ENCODE peak calls at places on chromosomes 12 and 14, in four cellular contexts. One of them, this sample, is unnamed.

GRCh38 chr14:79325071-79325470 is 886.2 kb downstream of the DIO2 start:
- DNase-seq in Right ventricle myocardium superior: no peak
- DNase-seq in B cell: no peak
- DNase-seq in stimulated activated CD4-positive, alpha-beta T cell treated with anti-CD3 and anti-CD28 coated beads, TNF-alpha, amount 100 ng/mL, for 4 hours: no peak
- DNase-seq in this sample: no peak

GRCh38 chr12:112375105-112375504 is 7.1 kb downstream of the HECTD4 start:
- DNase-seq in Right ventricle myocardium superior: no peak
- DNase-seq in B cell: no peak
- DNase-seq in stimulated activated CD4-positive, alpha-beta T cell treated with anti-CD3 and anti-CD28 coated beads, TNF-alpha, amount 100 ng/mL, for 4 hours: no peak
- DNase-seq in this sample: no peak

GRCh38 chr12:123471374-123472068 is 13.6 kb downstream of the SNRNP35 start:
- DNase-seq in Right ventricle myocardium superior: peak; percentile 62
- DNase-seq in B cell: no peak
- DNase-seq in stimulated activated CD4-positive, alpha-beta T cell treated with anti-CD3 and anti-CD28 coated beads, TNF-alpha, amount 100 ng/mL, for 4 hours: no peak
- DNase-seq in this sample: no peak

GRCh38 chr12:57268264-57268663 is 17.3 kb upstream of the STAC3 start:
- DNase-seq in Right ventricle myocardium superior: no peak
- DNase-seq in B cell: no peak
- DNase-seq in stimulated activated CD4-positive, alpha-beta T cell treated with anti-CD3 and anti-CD28 coated beads, TNF-alpha, amount 100 ng/mL, for 4 hours: no peak
- DNase-seq in this sample: no peak

GRCh38 chr12:8078400-8078799 is 3.7 kb upstream of the NECAP1 start:
- DNase-seq in Right ventricle myocardium superior: no peak
- DNase-seq in B cell: peak; percentile 48
- DNase-seq in stimulated activated CD4-positive, alpha-beta T cell treated with anti-CD3 and anti-CD28 coated beads, TNF-alpha, amount 100 ng/mL, for 4 hours: peak; percentile 18
- DNase-seq in this sample: peak; percentile 46

GRCh38 chr14:33369972-33370371 is 431.3 kb downstream of the NPAS3 start:
- DNase-seq in Right ventricle myocardium superior: no peak
- DNase-seq in B cell: no peak
- DNase-seq in stimulated activated CD4-positive, alpha-beta T cell treated with anti-CD3 and anti-CD28 coated beads, TNF-alpha, amount 100 ng/mL, for 4 hours: no peak
- DNase-seq in this sample: no peak

GRCh38 chr12:29734748-29735147 is 49.0 kb downstream of the TMTC1 start:
- DNase-seq in Right ventricle myocardium superior: no peak
- DNase-seq in B cell: no peak
- DNase-seq in stimulated activated CD4-positive, alpha-beta T cell treated with anti-CD3 and anti-CD28 coated beads, TNF-alpha, amount 100 ng/mL, for 4 hours: no peak
- DNase-seq in this sample: no peak

GRCh38 chr12:108483213-108483920 is 31.7 kb upstream of the FICD start:
- DNase-seq in Right ventricle myocardium superior: no peak
- DNase-seq in B cell: no peak
- DNase-seq in stimulated activated CD4-positive, alpha-beta T cell treated with anti-CD3 and anti-CD28 coated beads, TNF-alpha, amount 100 ng/mL, for 4 hours: no peak
- DNase-seq in this sample: no peak

GRCh38 chr12:43653917-43654316 is 101.9 kb upstream of the ADAMTS20 start:
- DNase-seq in Right ventricle myocardium superior: no peak
- DNase-seq in B cell: no peak
- DNase-seq in stimulated activated CD4-positive, alpha-beta T cell treated with anti-CD3 and anti-CD28 coated beads, TNF-alpha, amount 100 ng/mL, for 4 hours: no peak
- DNase-seq in this sample: no peak

GRCh38 chr12:11771356-11771755 is 121.9 kb downstream of the ETV6 start:
- DNase-seq in Right ventricle myocardium superior: no peak
- DNase-seq in B cell: no peak
- DNase-seq in stimulated activated CD4-positive, alpha-beta T cell treated with anti-CD3 and anti-CD28 coated beads, TNF-alpha, amount 100 ng/mL, for 4 hours: no peak
- DNase-seq in this sample: no peak

GRCh38 chr14:101125719-101126375 is 222.3 kb upstream of the RTL1 start:
- DNase-seq in Right ventricle myocardium superior: no peak
- DNase-seq in B cell: no peak
- DNase-seq in stimulated activated CD4-positive, alpha-beta T cell treated with anti-CD3 and anti-CD28 coated beads, TNF-alpha, amount 100 ng/mL, for 4 hours: no peak
- DNase-seq in this sample: no peak

GRCh38 chr12:79983492-79983891 is 48.6 kb upstream of the PPP1R12A start:
- DNase-seq in Right ventricle myocardium superior: no peak
- DNase-seq in B cell: no peak
- DNase-seq in stimulated activated CD4-positive, alpha-beta T cell treated with anti-CD3 and anti-CD28 coated beads, TNF-alpha, amount 100 ng/mL, for 4 hours: no peak
- DNase-seq in this sample: no peak

GRCh38 chr12:946212-946611 is 3.3 kb downstream of the RAD52 start:
- DNase-seq in Right ventricle myocardium superior: no peak
- DNase-seq in B cell: no peak
- DNase-seq in stimulated activated CD4-positive, alpha-beta T cell treated with anti-CD3 and anti-CD28 coated beads, TNF-alpha, amount 100 ng/mL, for 4 hours: no peak
- DNase-seq in this sample: no peak

GRCh38 chr14:99156814-99157213 is 115.2 kb downstream of the BCL11B start:
- DNase-seq in Right ventricle myocardium superior: no peak
- DNase-seq in B cell: no peak
- DNase-seq in stimulated activated CD4-positive, alpha-beta T cell treated with anti-CD3 and anti-CD28 coated beads, TNF-alpha, amount 100 ng/mL, for 4 hours: no peak
- DNase-seq in this sample: no peak

GRCh38 chr14:77124345-77125274 is 17.0 kb downstream of the ZDHHC22 start:
- DNase-seq in Right ventricle myocardium superior: peak; percentile 68
- DNase-seq in B cell: peak; percentile 91
- DNase-seq in stimulated activated CD4-positive, alpha-beta T cell treated with anti-CD3 and anti-CD28 coated beads, TNF-alpha, amount 100 ng/mL, for 4 hours: peak; percentile 41
- DNase-seq in this sample: peak; percentile 83

GRCh38 chr12:63353559-63353958 is 202.6 kb upstream of the AVPR1A start:
- DNase-seq in Right ventricle myocardium superior: no peak
- DNase-seq in B cell: no peak
- DNase-seq in stimulated activated CD4-positive, alpha-beta T cell treated with anti-CD3 and anti-CD28 coated beads, TNF-alpha, amount 100 ng/mL, for 4 hours: no peak
- DNase-seq in this sample: no peak

GRCh38 chr12:132069336-132069985 is 74.7 kb downstream of the DDX51 start:
- DNase-seq in Right ventricle myocardium superior: no peak
- DNase-seq in B cell: no peak
- DNase-seq in stimulated activated CD4-positive, alpha-beta T cell treated with anti-CD3 and anti-CD28 coated beads, TNF-alpha, amount 100 ng/mL, for 4 hours: no peak
- DNase-seq in this sample: no peak

GRCh38 chr12:110906088-110906487 is 14.3 kb downstream of the MYL2 start:
- DNase-seq in Right ventricle myocardium superior: no peak
- DNase-seq in B cell: no peak
- DNase-seq in stimulated activated CD4-positive, alpha-beta T cell treated with anti-CD3 and anti-CD28 coated beads, TNF-alpha, amount 100 ng/mL, for 4 hours: no peak
- DNase-seq in this sample: no peak

GRCh38 chr12:23185346-23185745 is 560.4 kb downstream of the ETNK1 start:
- DNase-seq in Right ventricle myocardium superior: no peak
- DNase-seq in B cell: no peak
- DNase-seq in stimulated activated CD4-positive, alpha-beta T cell treated with anti-CD3 and anti-CD28 coated beads, TNF-alpha, amount 100 ng/mL, for 4 hours: no peak
- DNase-seq in this sample: no peak

GRCh38 chr12:3061129-3061857 is 15.9 kb upstream of the TSPAN9 start:
- DNase-seq in Right ventricle myocardium superior: no peak
- DNase-seq in B cell: no peak
- DNase-seq in stimulated activated CD4-positive, alpha-beta T cell treated with anti-CD3 and anti-CD28 coated beads, TNF-alpha, amount 100 ng/mL, for 4 hours: no peak
- DNase-seq in this sample: no peak

GRCh38 chr12:125773033-125773432 is 707.8 kb downstream of the AACS start:
- DNase-seq in Right ventricle myocardium superior: no peak
- DNase-seq in B cell: no peak
- DNase-seq in stimulated activated CD4-positive, alpha-beta T cell treated with anti-CD3 and anti-CD28 coated beads, TNF-alpha, amount 100 ng/mL, for 4 hours: no peak
- DNase-seq in this sample: no peak

GRCh38 chr14:94421316-94421715 is 31.3 kb downstream of the SERPINA11 start:
- DNase-seq in Right ventricle myocardium superior: no peak
- DNase-seq in B cell: no peak
- DNase-seq in stimulated activated CD4-positive, alpha-beta T cell treated with anti-CD3 and anti-CD28 coated beads, TNF-alpha, amount 100 ng/mL, for 4 hours: no peak
- DNase-seq in this sample: no peak

GRCh38 chr14:27528328-27528727 is 930.5 kb upstream of the NOVA1 start:
- DNase-seq in Right ventricle myocardium superior: no peak
- DNase-seq in B cell: no peak
- DNase-seq in stimulated activated CD4-positive, alpha-beta T cell treated with anti-CD3 and anti-CD28 coated beads, TNF-alpha, amount 100 ng/mL, for 4 hours: no peak
- DNase-seq in this sample: no peak

GRCh38 chr12:132668191-132669088 is 18.7 kb downstream of the POLE start:
- DNase-seq in Right ventricle myocardium superior: no peak
- DNase-seq in B cell: no peak
- DNase-seq in stimulated activated CD4-positive, alpha-beta T cell treated with anti-CD3 and anti-CD28 coated beads, TNF-alpha, amount 100 ng/mL, for 4 hours: no peak
- DNase-seq in this sample: no peak

GRCh38 chr12:90174198-90174510 is 465.5 kb upstream of the ATP2B1 start:
- DNase-seq in Right ventricle myocardium superior: no peak
- DNase-seq in B cell: no peak
- DNase-seq in stimulated activated CD4-positive, alpha-beta T cell treated with anti-CD3 and anti-CD28 coated beads, TNF-alpha, amount 100 ng/mL, for 4 hours: no peak
- DNase-seq in this sample: no peak

GRCh38 chr12:123059501-123059900 is 79.0 kb downstream of the ARL6IP4 start:
- DNase-seq in Right ventricle myocardium superior: no peak
- DNase-seq in B cell: no peak
- DNase-seq in stimulated activated CD4-positive, alpha-beta T cell treated with anti-CD3 and anti-CD28 coated beads, TNF-alpha, amount 100 ng/mL, for 4 hours: no peak
- DNase-seq in this sample: no peak

GRCh38 chr14:77141592-77142288 is at the start of gene ZDHHC22:
- DNase-seq in Right ventricle myocardium superior: no peak
- DNase-seq in B cell: no peak
- DNase-seq in stimulated activated CD4-positive, alpha-beta T cell treated with anti-CD3 and anti-CD28 coated beads, TNF-alpha, amount 100 ng/mL, for 4 hours: no peak
- DNase-seq in this sample: no peak

GRCh38 chr12:38157933-38158401 is 158.6 kb upstream of the ALG10B start:
- DNase-seq in Right ventricle myocardium superior: no peak
- DNase-seq in B cell: no peak
- DNase-seq in stimulated activated CD4-positive, alpha-beta T cell treated with anti-CD3 and anti-CD28 coated beads, TNF-alpha, amount 100 ng/mL, for 4 hours: no peak
- DNase-seq in this sample: no peak

GRCh38 chr14:44767646-44768173 is 194.0 kb downstream of the KLHL28 start:
- DNase-seq in Right ventricle myocardium superior: no peak
- DNase-seq in B cell: no peak
- DNase-seq in stimulated activated CD4-positive, alpha-beta T cell treated with anti-CD3 and anti-CD28 coated beads, TNF-alpha, amount 100 ng/mL, for 4 hours: no peak
- DNase-seq in this sample: no peak

GRCh38 chr14:52442602-52443001 is 109.7 kb downstream of the TXNDC16 start:
- DNase-seq in Right ventricle myocardium superior: no peak
- DNase-seq in B cell: no peak
- DNase-seq in stimulated activated CD4-positive, alpha-beta T cell treated with anti-CD3 and anti-CD28 coated beads, TNF-alpha, amount 100 ng/mL, for 4 hours: no peak
- DNase-seq in this sample: no peak

GRCh38 chr12:105588126-105588525 is 257.6 kb downstream of the C12orf75 start:
- DNase-seq in Right ventricle myocardium superior: no peak
- DNase-seq in B cell: no peak
- DNase-seq in stimulated activated CD4-positive, alpha-beta T cell treated with anti-CD3 and anti-CD28 coated beads, TNF-alpha, amount 100 ng/mL, for 4 hours: no peak
- DNase-seq in this sample: no peak

GRCh38 chr12:106300761-106301160 is 1.8 kb upstream of the TCP11L2 start:
- DNase-seq in Right ventricle myocardium superior: no peak
- DNase-seq in B cell: no peak
- DNase-seq in stimulated activated CD4-positive, alpha-beta T cell treated with anti-CD3 and anti-CD28 coated beads, TNF-alpha, amount 100 ng/mL, for 4 hours: no peak
- DNase-seq in this sample: no peak

GRCh38 chr12:88639361-88639760 is 59.1 kb upstream of the KITLG start:
- DNase-seq in Right ventricle myocardium superior: no peak
- DNase-seq in B cell: no peak
- DNase-seq in stimulated activated CD4-positive, alpha-beta T cell treated with anti-CD3 and anti-CD28 coated beads, TNF-alpha, amount 100 ng/mL, for 4 hours: no peak
- DNase-seq in this sample: no peak

GRCh38 chr12:95116773-95117172 is 43.4 kb upstream of the NR2C1 start:
- DNase-seq in Right ventricle myocardium superior: no peak
- DNase-seq in B cell: no peak
- DNase-seq in stimulated activated CD4-positive, alpha-beta T cell treated with anti-CD3 and anti-CD28 coated beads, TNF-alpha, amount 100 ng/mL, for 4 hours: no peak
- DNase-seq in this sample: no peak

GRCh38 chr12:57147641-57147944 is 174 bp upstream of the LRP1-AS start:
- DNase-seq in Right ventricle myocardium superior: no peak
- DNase-seq in B cell: no peak
- DNase-seq in stimulated activated CD4-positive, alpha-beta T cell treated with anti-CD3 and anti-CD28 coated beads, TNF-alpha, amount 100 ng/mL, for 4 hours: no peak
- DNase-seq in this sample: no peak

GRCh38 chr12:97177482-97177881 is 270.4 kb downstream of the NEDD1 start:
- DNase-seq in Right ventricle myocardium superior: no peak
- DNase-seq in B cell: no peak
- DNase-seq in stimulated activated CD4-positive, alpha-beta T cell treated with anti-CD3 and anti-CD28 coated beads, TNF-alpha, amount 100 ng/mL, for 4 hours: no peak
- DNase-seq in this sample: no peak

GRCh38 chr12:40439771-40440492 is 215.1 kb downstream of the LRRK2 start:
- DNase-seq in Right ventricle myocardium superior: no peak
- DNase-seq in B cell: no peak
- DNase-seq in stimulated activated CD4-positive, alpha-beta T cell treated with anti-CD3 and anti-CD28 coated beads, TNF-alpha, amount 100 ng/mL, for 4 hours: no peak
- DNase-seq in this sample: no peak

GRCh38 chr14:33347816-33348215 is 409.1 kb downstream of the NPAS3 start:
- DNase-seq in Right ventricle myocardium superior: no peak
- DNase-seq in B cell: no peak
- DNase-seq in stimulated activated CD4-positive, alpha-beta T cell treated with anti-CD3 and anti-CD28 coated beads, TNF-alpha, amount 100 ng/mL, for 4 hours: no peak
- DNase-seq in this sample: no peak

GRCh38 chr12:27014085-27014858 is at the start of gene TM7SF3:
- DNase-seq in Right ventricle myocardium superior: peak; percentile 96
- DNase-seq in B cell: peak; percentile 99
- DNase-seq in stimulated activated CD4-positive, alpha-beta T cell treated with anti-CD3 and anti-CD28 coated beads, TNF-alpha, amount 100 ng/mL, for 4 hours: peak; percentile 93
- DNase-seq in this sample: peak; percentile 92

GRCh38 chr14:61196792-61197191 is 84.3 kb downstream of the TMEM30B start:
- DNase-seq in Right ventricle myocardium superior: no peak
- DNase-seq in B cell: no peak
- DNase-seq in stimulated activated CD4-positive, alpha-beta T cell treated with anti-CD3 and anti-CD28 coated beads, TNF-alpha, amount 100 ng/mL, for 4 hours: no peak
- DNase-seq in this sample: no peak

This sample was measured in CD8-positive, alpha-beta T cell.